ENCODE peak calls at places on chromosomes 2 and 18, in seven cellular contexts. A, S, V, I, K, Q and X are unnamed samples.

GRCh38 chr2:204072443-204073324 is 136.1 kb downstream of the ICOS start:
- DNase-seq in A (peak; percentile 13), S (peak; percentile 5), V (peak; percentile 80), I (no peak), K (no peak), Q (peak; percentile 55), X (no peak)

GRCh38 chr2:122683018-122683417 is 927.6 kb downstream of the TSN start:
- DNase-seq in A (no peak), S (no peak), V (no peak), I (no peak), K (no peak), Q (no peak), X (no peak)

GRCh38 chr2:207727256-207727655 is 15.8 kb downstream of the CCNYL1 start:
- DNase-seq in A (peak; percentile 79), S (no peak), V (no peak), I (no peak), K (no peak), Q (no peak), X (no peak)

GRCh38 chr2:157124731-157125130 is 132.8 kb upstream of the GALNT5 start:
- DNase-seq in A (no peak), S (no peak), V (no peak), I (no peak), K (no peak), Q (no peak), X (no peak)

GRCh38 chr18:8930990-8931648 is 171.4 kb upstream of the NDUFV2 start:
- DNase-seq in A (peak; percentile 11), S (no peak), V (no peak), I (no peak), K (no peak), Q (no peak), X (no peak)

GRCh38 chr2:106026271-106027190 is 167.6 kb downstream of the UXS1 start:
- DNase-seq in A (no peak), S (no peak), V (no peak), I (no peak), K (no peak), Q (no peak), X (no peak)

GRCh38 chr2:85237849-85238570 is 89.8 kb downstream of the TGOLN2 start:
- DNase-seq in A (no peak), S (no peak), V (peak; percentile 86), I (no peak), K (no peak), Q (no peak), X (no peak)

GRCh38 chr2:69138793-69139510 is 126.0 kb downstream of the ANTXR1 start:
- DNase-seq in A (peak; percentile 86), S (no peak), V (no peak), I (peak; percentile 84), K (no peak), Q (no peak), X (no peak)